ENCODE peak calls at places on chromosomes 11 and 22, in five cellular contexts. U is RWPE1; G is ovary; H is astrocyte of the spinal cord; R is CD4-positive, alpha-beta T cell. N is an unnamed sample.
A peak's percentile ranks its signal among the peaks of the same experiment; 100 is the strongest.

GRCh38 chr22:30733081-30733680 is 38.5 kb downstream of the OSBP2 start:
- DNase-seq in U (no peak), G (no peak), H (peak; percentile 79), R (no peak), N (no peak)

GRCh38 chr11:74316772-74317505 is 5.5 kb upstream of the P4HA3 start:
- DNase-seq in U (no peak), G (no peak), H (peak; percentile 80), R (no peak), N (no peak)

GRCh38 chr11:88384678-88385015 is 47.1 kb upstream of the CTSC start:
- DNase-seq in U (no peak), G (no peak), H (peak; percentile 73), R (no peak), N (no peak)

GRCh38 chr22:36536717-36537116 is 7.8 kb upstream of the EIF3D start:
- DNase-seq in U (no peak), G (no peak), H (no peak), R (no peak), N (no peak)

GRCh38 chr22:49305966-49306631 is 521.6 kb downstream of the BRD1 start:
- DNase-seq in U (no peak), G (no peak), H (no peak), R (no peak), N (peak; percentile 2)

GRCh38 chr22:41968601-41969000 is 642 bp upstream of the SEPTIN3 start:
- DNase-seq in U (no peak), G (no peak), H (no peak), R (no peak), N (no peak)

GRCh38 chr11:2207212-2207611 is 35.6 kb upstream of the TH start:
- DNase-seq in U (no peak), G (peak; percentile 4), H (no peak), R (no peak), N (peak; percentile 1)

GRCh38 chr11:104522650-104523049 is 358.7 kb upstream of the PDGFD start:
- DNase-seq in U (no peak), G (no peak), H (no peak), R (no peak), N (no peak)

GRCh38 chr11:7490054-7490453 is 4.7 kb downstream of the OLFML1 start:
- DNase-seq in U (peak; percentile 31), G (peak; percentile 42), H (peak; percentile 7), R (no peak), N (no peak)

GRCh38 chr11:3840870-3841425 is at the start of gene RHOG:
- DNase-seq in U (peak; percentile 89), G (peak; percentile 86), H (peak; percentile 83), R (no peak), N (peak; percentile 77)

GRCh38 chr11:126061707-126062678 is 673 bp downstream of the CDON start:
- DNase-seq in U (peak; percentile 57), G (peak; percentile 71), H (peak; percentile 12), R (no peak), N (peak; percentile 53)

GRCh38 chr11:123033895-123034294 is 28.0 kb downstream of the HSPA8 start:
- DNase-seq in U (no peak), G (no peak), H (no peak), R (no peak), N (no peak)

GRCh38 chr11:102010776-102011500 is 36.3 kb upstream of the CFAP300 start:
- DNase-seq in U (peak; percentile 94), G (peak; percentile 23), H (peak; percentile 82), R (no peak), N (peak; percentile 55)

GRCh38 chr22:46075764-46076531 is 74.4 kb upstream of the PPARA start:
- DNase-seq in U (no peak), G (no peak), H (no peak), R (no peak), N (no peak)

GRCh38 chr11:97557399-97557798 is 1167.6 kb downstream of the JRKL start:
- DNase-seq in U (no peak), G (no peak), H (peak; percentile 9), R (no peak), N (no peak)

GRCh38 chr11:69504127-69504526 is 22.7 kb downstream of the LINC01488 start:
- DNase-seq in U (no peak), G (no peak), H (no peak), R (no peak), N (no peak)

GRCh38 chr11:31531293-31531692 is 21.7 kb downstream of the ELP4 start:
- DNase-seq in U (no peak), G (no peak), H (no peak), R (no peak), N (no peak)

GRCh38 chr11:32610926-32611325 is 27.3 kb downstream of the EIF3M start:
- DNase-seq in U (no peak), G (no peak), H (no peak), R (no peak), N (no peak)

GRCh38 chr11:58394195-58394594 is 12.5 kb downstream of the OR5B3 start:
- DNase-seq in U (peak; percentile 63), G (no peak), H (peak; percentile 50), R (no peak), N (no peak)

GRCh38 chr11:113457784-113458183 is 17.4 kb downstream of the DRD2 start:
- DNase-seq in U (no peak), G (no peak), H (no peak), R (no peak), N (no peak)

GRCh38 chr11:76810151-76810853 is 27.1 kb downstream of the TSKU start:
- DNase-seq in U (peak; percentile 42), G (no peak), H (no peak), R (no peak), N (peak; percentile 47)

GRCh38 chr11:109967121-109967520 is 126.1 kb upstream of the ZC3H12C start:
- DNase-seq in U (no peak), G (no peak), H (no peak), R (no peak), N (no peak)

GRCh38 chr22:46533434-46533833 is 4.0 kb downstream of the CELSR1 start:
- DNase-seq in U (no peak), G (no peak), H (no peak), R (no peak), N (no peak)

GRCh38 chr11:24496728-24497396 is at the start of gene LUZP2:
- DNase-seq in U (peak; percentile 33), G (no peak), H (peak; percentile 38), R (no peak), N (peak; percentile 45)

GRCh38 chr11:39078465-39078864 is 2381.0 kb downstream of the LRRC4C start:
- DNase-seq in U (no peak), G (no peak), H (no peak), R (no peak), N (no peak)

GRCh38 chr11:19368726-19369364 is 128.1 kb upstream of the E2F8 start:
- DNase-seq in U (no peak), G (no peak), H (peak; percentile 49), R (no peak), N (no peak)

GRCh38 chr11:119432484-119433368 is 9.8 kb upstream of the THY1 start:
- DNase-seq in U (peak; percentile 62), G (no peak), H (peak; percentile 87), R (no peak), N (no peak)

GRCh38 chr11:117953029-117953671 is 23.9 kb upstream of the TMPRSS13 start:
- DNase-seq in U (no peak), G (no peak), H (no peak), R (no peak), N (no peak)

GRCh38 chr11:34340653-34341052 is 17.2 kb downstream of the ABTB2 start:
- DNase-seq in U (no peak), G (no peak), H (no peak), R (no peak), N (no peak)

GRCh38 chr11:26442131-26442530 is 110.2 kb downstream of the ANO3 start:
- DNase-seq in U (peak; percentile 2), G (no peak), H (peak; percentile 52), R (no peak), N (no peak)

GRCh38 chr11:299951-300735 is 817 bp upstream of the IFITM5 start:
- DNase-seq in U (no peak), G (no peak), H (no peak), R (no peak), N (no peak)

GRCh38 chr11:2303627-2304155 is 1.9 kb downstream of the TSPAN32 start:
- DNase-seq in U (no peak), G (no peak), H (no peak), R (no peak), N (no peak)

GRCh38 chr22:31044262-31044861 is 36.8 kb upstream of the SMTN start:
- DNase-seq in U (no peak), G (peak; percentile 89), H (no peak), R (no peak), N (no peak)

GRCh38 chr11:91261513-91261912 is 963.1 kb upstream of the FAT3 start:
- DNase-seq in U (no peak), G (no peak), H (no peak), R (no peak), N (no peak)
- TF ChIP-seq CTCF in U (no peak), G (no peak), H (no peak), R (no peak), N (peak; percentile 31)

DNA sequence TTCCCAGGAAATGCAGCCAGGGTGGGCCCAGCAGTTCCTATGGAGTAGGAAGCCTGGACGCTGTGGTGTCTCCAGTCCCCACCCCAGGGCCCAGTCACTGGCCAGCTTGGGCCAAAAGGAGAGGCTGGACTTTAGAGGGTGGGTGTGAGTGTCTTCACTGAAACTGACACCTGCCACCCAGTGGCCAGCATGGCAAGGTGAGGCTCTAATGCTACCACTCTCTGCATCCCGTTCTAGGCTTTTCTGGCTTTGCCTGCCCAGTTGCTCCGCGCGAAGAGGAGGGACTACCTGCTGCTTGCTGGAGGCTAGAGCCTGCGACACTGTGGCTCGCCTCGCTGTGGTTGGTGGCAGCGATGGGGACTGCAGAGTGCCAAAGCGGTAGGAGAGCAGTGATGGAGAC is 35.4 kb downstream of the C22orf42 start:
- DNase-seq in U (no peak), G (no peak), H (no peak), R (no peak), N (no peak)
- TF ChIP-seq CTCF in U (no peak), G (no peak), H (no peak), R (no peak), N (peak; percentile 19)

DNA sequence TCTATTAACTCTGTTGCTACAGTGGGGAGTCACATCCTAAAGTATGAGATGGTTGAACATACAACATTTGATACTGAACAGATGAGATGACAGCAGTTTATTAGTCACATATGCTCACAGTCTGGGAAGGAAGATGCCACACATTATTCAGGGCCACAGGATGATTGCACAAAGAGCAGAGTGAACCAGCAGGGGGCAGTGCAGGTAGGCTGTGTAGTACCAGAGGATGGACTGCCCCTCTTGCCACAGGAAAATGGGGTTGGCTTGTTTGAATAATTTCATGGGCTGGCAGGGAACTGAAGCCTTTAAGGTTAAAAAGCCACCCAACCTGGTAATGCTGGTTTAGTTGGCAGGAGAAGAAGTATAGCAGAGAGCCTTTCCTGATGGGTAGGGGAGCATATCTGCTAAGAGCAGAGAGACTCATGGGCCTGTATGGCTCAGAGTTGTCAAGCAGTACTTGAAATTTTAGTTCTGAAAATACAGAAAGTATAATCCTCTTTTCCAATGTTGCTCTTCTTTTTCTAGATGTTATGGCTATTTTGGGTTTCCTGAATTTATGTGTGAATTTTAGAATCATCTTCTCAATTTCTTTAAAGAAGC is 180.4 kb upstream of the B3GAT1 start:
- DNase-seq in U (no peak), G (no peak), H (no peak), R (peak; percentile 23), N (peak; percentile 83)
- TF ChIP-seq CTCF in U (no peak), G (no peak), H (peak; percentile 12), R (peak; percentile 51), N (peak; percentile 73)

DNA sequence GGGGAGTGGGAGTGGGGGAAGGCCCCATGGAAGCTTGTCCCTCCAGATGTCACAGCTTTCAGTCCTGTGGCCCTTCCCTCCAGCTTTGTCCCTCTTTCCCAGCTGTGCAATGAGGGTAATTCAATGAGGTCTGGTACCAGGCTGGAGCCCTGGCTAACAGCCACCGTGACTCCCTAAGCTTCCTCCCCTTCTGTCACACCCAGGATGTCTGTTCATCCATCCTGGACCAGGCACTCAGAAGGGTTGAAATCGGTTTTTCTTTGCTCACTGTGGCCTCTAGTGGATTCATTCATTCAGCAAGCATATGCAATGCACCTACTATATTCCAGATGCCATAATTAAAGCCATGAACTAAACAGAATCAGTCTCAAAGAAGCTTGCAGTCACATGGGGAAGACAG is 38.7 kb downstream of the SYT13 start:
- DNase-seq in U (no peak), G (no peak), H (no peak), R (no peak), N (no peak)
- TF ChIP-seq CTCF in U (no peak), G (no peak), H (no peak), R (no peak), N (no peak)

N was measured in endothelial cell.